ENCODE peak calls at places on chromosomes 13 and 19, in six cellular contexts. V is aorta, I is osteoblast, T is dorsolateral prefrontal cortex, S is astrocyte of the spinal cord, G is cardiac muscle cell. D is an unnamed sample.

GRCh38 chr13:72424059-72424458 is 303.4 kb downstream of the MZT1 start:
- DNase-seq in S (no peak), V (no peak), T (no peak), I (no peak), G (no peak), D (no peak)

GRCh38 chr13:21124853-21125252 is 51.5 kb downstream of the SKA3 start:
- DNase-seq in G (peak), T (no peak), S (peak), I (no peak), V (no peak), D (peak)

GRCh38 chr13:75771818-75772217 is 135.7 kb downstream of the LMO7 start:
- DNase-seq in T (no peak), V (no peak), I (peak), S (peak), G (no peak), D (no peak)

GRCh38 chr19:10006335-10006708 is 4.0 kb downstream of the COL5A3 start:
- DNase-seq in S (peak), G (no peak), T (no peak), V (no peak), I (peak), D (no peak)

GRCh38 chr13:45681101-45681500 is 21.0 kb upstream of the CBY2 start:
- DNase-seq in T (no peak), S (peak), V (no peak), I (peak), G (no peak), D (no peak)

GRCh38 chr19:33268162-33268991 is 34.0 kb downstream of the CEBPA start:
- DNase-seq in G (no peak), V (no peak), I (no peak), T (no peak), S (no peak), D (no peak)

GRCh38 chr19:55647732-55648656 is at the start of gene CCDC106:
- DNase-seq in G (peak), T (peak), S (peak), I (peak), V (peak), D (peak)

GRCh38 chr13:29619995-29620394 is 24.5 kb upstream of the SLC7A1 start:
- DNase-seq in S (peak), T (no peak), G (no peak), I (no peak), V (no peak), D (no peak)

GRCh38 chr19:47487551-47488515 is 3.8 kb upstream of the KPTN start:
- DNase-seq in G (no peak), S (no peak), V (no peak), T (no peak), I (no peak), D (peak)

GRCh38 chr13:113861433-113862030 is 2.3 kb downstream of the GAS6 start:
- DNase-seq in I (peak), T (peak), G (no peak), V (peak), S (no peak), D (no peak)
- H3K4me3 ChIP-seq in I (peak), T (no peak), G (no peak), V (no peak), S (no peak), D (no peak)

GRCh38 chr19:11989112-11989456 is 24.2 kb downstream of the ZNF763 start:
- DNase-seq in V (no peak), G (no peak), T (no peak), I (no peak), S (no peak), D (no peak)
- H3K4me3 ChIP-seq in V (no peak), G (no peak), T (peak), I (peak), S (no peak), D (peak)

GRCh38 chr19:11105014-11105636 is 15.9 kb downstream of the LDLR start:
- DNase-seq in T (no peak), I (peak), S (no peak), G (no peak), V (no peak), D (no peak)

GRCh38 chr19:11102944-11103343 is 13.7 kb downstream of the LDLR start:
- DNase-seq in S (no peak), T (no peak), G (no peak), V (no peak), I (peak), D (no peak)

GRCh38 chr19:11111771-11112144 is 22.5 kb downstream of the LDLR start:
- DNase-seq in G (no peak), T (no peak), V (no peak), S (no peak), I (peak), D (no peak)

GRCh38 chr19:11111117-11111770 is 22.0 kb downstream of the LDLR start:
- DNase-seq in I (peak), V (no peak), G (no peak), T (no peak), S (no peak), D (no peak)

DNA sequence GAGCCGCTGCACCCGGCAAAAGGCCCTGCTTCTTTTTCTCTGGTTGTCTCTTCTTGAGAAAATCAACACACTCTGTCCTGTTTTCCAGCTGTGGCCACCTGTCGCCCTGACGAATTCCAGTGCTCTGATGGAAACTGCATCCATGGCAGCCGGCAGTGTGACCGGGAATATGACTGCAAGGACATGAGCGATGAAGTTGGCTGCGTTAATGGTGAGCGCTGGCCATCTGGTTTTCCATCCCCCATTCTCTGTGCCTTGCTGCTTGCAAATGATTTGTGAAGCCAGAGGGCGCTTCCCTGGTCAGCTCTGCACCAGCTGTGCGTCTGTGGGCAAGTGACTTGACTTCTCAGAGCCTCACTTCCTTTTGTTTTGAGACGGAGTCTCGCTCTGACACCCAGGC is 17.2 kb downstream of the LDLR start:
- DNase-seq in S (no peak), I (no peak), G (peak), T (no peak), V (no peak), D (no peak)
- H3K4me3 ChIP-seq in S (no peak), I (no peak), G (no peak), T (no peak), V (no peak), D (no peak)

GRCh38 chr19:37932985-37933953 is 26.3 kb downstream of the SIPA1L3 start:
- DNase-seq in T (no peak), V (no peak), S (peak), I (peak), G (no peak), D (no peak)
- H3K4me3 ChIP-seq in T (no peak), V (no peak), S (no peak), I (no peak), G (no peak), D (no peak)

GRCh38 chr13:36130542-36131214 is 504 bp downstream of the DCLK1 start:
- DNase-seq in G (peak), I (peak), S (peak), V (peak), T (no peak), D (no peak)

GRCh38 chr13:36130168-36130541 is 1.0 kb downstream of the DCLK1 start:
- DNase-seq in V (no peak), I (no peak), G (no peak), T (no peak), S (no peak), D (no peak)

GRCh38 chr13:36131215-36131930 is at the start of gene DCLK1:
- DNase-seq in T (peak), I (peak), S (peak), V (peak), G (peak), D (no peak)

GRCh38 chr13:36133950-36134349 is 2.8 kb upstream of the DCLK1 start:
- DNase-seq in I (no peak), T (no peak), G (no peak), V (no peak), S (no peak), D (no peak)

DNA sequence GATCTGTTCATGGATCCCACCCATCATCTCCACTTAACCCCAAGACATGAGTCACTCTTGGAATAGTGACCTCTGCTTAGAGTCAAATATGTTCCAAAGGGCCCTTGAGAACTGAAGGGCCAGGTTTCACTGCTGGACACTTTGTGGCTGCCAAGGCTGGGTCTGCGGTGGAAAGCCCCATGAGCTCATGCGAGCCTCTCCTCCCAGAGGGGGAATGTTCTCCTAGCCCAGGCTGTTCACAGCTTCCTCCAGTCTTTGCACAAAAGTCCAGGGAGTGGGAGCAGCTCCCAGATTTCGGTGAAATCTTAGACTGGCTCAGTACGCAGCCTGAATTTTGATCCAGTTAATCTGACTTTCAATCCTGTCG is 732 bp upstream of the DCLK1 start:
- DNase-seq in V (peak), G (no peak), T (no peak), S (peak), I (peak), D (no peak)
- H3K4me3 ChIP-seq in V (no peak), G (no peak), T (no peak), S (no peak), I (peak), D (no peak)

DNA sequence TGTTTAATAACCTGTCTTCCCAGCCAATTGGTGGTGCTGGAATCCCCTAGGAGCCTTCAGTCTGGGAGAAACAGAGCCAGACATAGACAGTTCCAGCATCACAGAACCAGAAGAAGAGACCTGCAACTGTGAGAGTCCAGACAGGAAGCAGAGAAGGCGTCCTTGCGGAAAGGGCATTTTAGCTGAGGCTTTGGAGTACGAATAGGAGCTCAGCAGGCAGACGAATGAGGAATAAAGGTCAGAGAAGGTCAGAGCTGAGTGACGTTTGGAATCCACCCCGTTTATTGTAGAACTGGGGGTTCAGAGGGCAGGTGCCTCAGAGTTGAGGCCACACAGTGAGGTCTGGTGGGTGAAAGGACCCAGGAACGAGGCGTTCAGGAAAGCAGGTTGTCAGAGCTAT is 5.2 kb downstream of the ARRDC2 start:
- DNase-seq in G (no peak), I (no peak), T (no peak), S (no peak), V (no peak), D (no peak)
- H3K4me3 ChIP-seq in G (no peak), I (no peak), T (peak), S (no peak), V (no peak), D (no peak)

GRCh38 chr13:41005709-41006108 is 13.4 kb downstream of the ELF1 start:
- DNase-seq in T (no peak), G (no peak), I (no peak), V (no peak), S (no peak), D (no peak)

GRCh38 chr13:41007359-41008118 is 11.6 kb downstream of the ELF1 start:
- DNase-seq in S (no peak), G (no peak), I (no peak), V (no peak), T (no peak), D (peak)

GRCh38 chr13:41006951-41007350 is 12.2 kb downstream of the ELF1 start:
- DNase-seq in G (no peak), T (no peak), S (no peak), I (no peak), V (no peak), D (no peak)

GRCh38 chr13:41006296-41006695 is 12.8 kb downstream of the ELF1 start:
- DNase-seq in S (no peak), I (no peak), V (no peak), T (no peak), G (no peak), D (peak)

GRCh38 chr13:41008349-41008980 is 10.7 kb downstream of the ELF1 start:
- DNase-seq in G (no peak), T (no peak), S (peak), V (no peak), I (no peak), D (no peak)
- H3K4me3 ChIP-seq in G (no peak), T (no peak), S (no peak), V (no peak), I (no peak), D (peak)

DNA sequence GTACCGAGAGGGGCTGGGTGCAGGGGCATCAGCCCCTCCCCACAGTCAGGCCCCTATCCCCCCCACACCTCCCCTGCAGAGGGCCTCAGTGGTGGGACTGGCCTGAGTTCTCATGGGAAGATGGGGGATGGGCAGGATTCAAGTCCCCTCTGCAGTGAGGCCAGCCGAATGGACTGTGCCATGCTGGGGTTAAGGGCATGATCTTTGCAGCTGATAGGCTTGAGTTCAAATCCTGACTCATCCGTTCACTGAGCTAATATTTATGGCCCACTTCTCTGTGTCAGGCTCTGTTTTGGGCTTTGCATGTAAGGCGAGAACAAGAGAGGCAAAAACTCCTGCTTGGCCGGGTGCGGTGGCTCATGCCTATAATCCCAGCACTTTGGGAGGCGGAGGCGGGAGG is 20.6 kb downstream of the MARK4 start:
- DNase-seq in I (no peak), G (no peak), T (no peak), V (no peak), S (no peak), D (no peak)
- H3K4me3 ChIP-seq in I (no peak), G (no peak), T (no peak), V (no peak), S (no peak), D (no peak)

GRCh38 chr13:44385847-44386246 is 12.2 kb downstream of the SERP2 start:
- DNase-seq in V (no peak), I (no peak), T (no peak), S (no peak), G (peak), D (no peak)

GRCh38 chr13:44389003-44389666 is 15.5 kb downstream of the SERP2 start:
- DNase-seq in I (no peak), V (no peak), G (no peak), T (no peak), S (no peak), D (no peak)

GRCh38 chr13:44388427-44388826 is 14.8 kb downstream of the SERP2 start:
- DNase-seq in G (peak), S (no peak), V (no peak), I (no peak), T (no peak), D (no peak)

GRCh38 chr13:44385401-44385800 is 11.8 kb downstream of the SERP2 start:
- DNase-seq in T (no peak), I (no peak), S (no peak), G (no peak), V (no peak), D (no peak)

DNA sequence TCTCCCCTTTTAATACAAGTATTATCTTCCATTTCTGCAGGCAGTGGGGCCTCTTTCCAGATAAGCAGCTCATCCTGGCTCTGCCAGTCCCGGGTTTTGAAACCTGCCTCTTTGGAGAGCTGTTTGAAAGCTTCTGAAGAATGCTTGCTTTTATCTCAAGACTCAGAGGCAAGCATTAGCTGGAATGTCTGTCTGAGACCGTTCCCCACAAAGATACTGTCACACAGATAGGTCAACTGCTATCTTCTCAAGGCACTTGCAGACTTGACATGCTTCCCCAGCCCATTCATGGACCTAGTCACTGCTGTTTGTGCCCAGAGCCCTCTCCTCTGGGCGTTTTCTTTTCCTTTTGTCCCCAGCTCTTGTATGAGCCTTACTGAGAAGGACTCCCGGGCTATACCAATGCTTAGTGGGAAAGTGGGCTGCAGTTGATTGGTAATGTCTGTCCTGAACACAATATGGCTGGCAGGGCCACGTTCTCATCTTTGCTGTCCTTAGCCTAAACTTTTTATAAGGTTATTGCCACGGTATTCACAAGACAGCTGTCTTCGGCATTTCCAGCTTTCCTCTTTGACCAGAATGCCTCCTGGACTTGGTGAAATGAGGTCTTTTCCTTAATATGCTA is 13.4 kb downstream of the SERP2 start:
- DNase-seq in I (no peak), S (no peak), G (peak), V (no peak), T (no peak), D (no peak)
- H3K4me3 ChIP-seq in I (no peak), S (no peak), G (no peak), V (no peak), T (no peak), D (no peak)

D was measured in Jurkat, Clone E6-1.